ENCODE peak calls at places on chromosome 13, in four cellular contexts. Q is GM23338, C is sigmoid colon, V is HCT116. N is an unnamed sample.

GRCh38 chr13:74633734-74634133 is 499.5 kb upstream of the KLF12 start:
- DNase-seq in Q (no peak), C (no peak), V (no peak), N (no peak)

GRCh38 chr13:30415430-30416030 is 6.8 kb upstream of the UBE2L5 start:
- DNase-seq in Q (no peak), C (no peak), V (no peak), N (no peak)

GRCh38 chr13:40172878-40173277 is 493.6 kb downstream of the FOXO1 start:
- DNase-seq in Q (no peak), C (no peak), V (no peak), N (no peak)

GRCh38 chr13:101838305-101838835 is 385.9 kb downstream of the ITGBL1 start:
- DNase-seq in Q (no peak), C (no peak), V (no peak), N (no peak)

GRCh38 chr13:113216165-113217056 is 7.0 kb downstream of the CUL4A start:
- DNase-seq in Q (peak; percentile 70), C (no peak), V (peak; percentile 56), N (peak; percentile 29)

GRCh38 chr13:106151056-106151699 is 384.3 kb downstream of the EFNB2 start:
- DNase-seq in Q (peak; percentile 51), C (no peak), V (peak; percentile 87), N (no peak)

GRCh38 chr13:107348471-107348870 is 780.5 kb upstream of the ARGLU1 start:
- DNase-seq in Q (no peak), C (no peak), V (no peak), N (no peak)

GRCh38 chr13:51768976-51769375 is 35.0 kb downstream of the DHRS12 start:
- DNase-seq in Q (no peak), C (no peak), V (no peak), N (no peak)

GRCh38 chr13:113907637-113908617 is 44.1 kb upstream of the GAS6 start:
- DNase-seq in Q (no peak), C (no peak), V (no peak), N (no peak)

GRCh38 chr13:77062097-77062496 is 35.1 kb upstream of the FBXL3 start:
- DNase-seq in Q (no peak), C (no peak), V (no peak), N (no peak)

GRCh38 chr13:109123971-109124370 is 494.6 kb downstream of the MYO16 start:
- DNase-seq in Q (no peak), C (no peak), V (no peak), N (no peak)

GRCh38 chr13:41751277-41751676 is 209.6 kb downstream of the VWA8 start:
- DNase-seq in Q (no peak), C (no peak), V (no peak), N (no peak)

GRCh38 chr13:97535619-97536018 is 101.7 kb downstream of the RAP2A start:
- DNase-seq in Q (no peak), C (no peak), V (no peak), N (no peak)

GRCh38 chr13:31090921-31091624 is 70.6 kb downstream of the HSPH1 start:
- DNase-seq in Q (no peak), C (no peak), V (no peak), N (no peak)

GRCh38 chr13:77300176-77301141 is 26.4 kb downstream of the MYCBP2 start:
- DNase-seq in Q (peak; percentile 9), C (no peak), V (no peak), N (no peak)

GRCh38 chr13:30734434-30734833 is 909 bp upstream of the ALOX5AP start:
- DNase-seq in Q (no peak), C (no peak), V (no peak), N (no peak)

GRCh38 chr13:66835040-66835628 is 395.0 kb downstream of the PCDH9 start:
- DNase-seq in Q (no peak), C (peak; percentile 71), V (no peak), N (no peak)

GRCh38 chr13:99269627-99270252 is 11.6 kb upstream of the GPR18 start:
- DNase-seq in Q (peak; percentile 41), C (no peak), V (peak; percentile 38), N (no peak)

GRCh38 chr13:46571941-46572340 is 19.0 kb downstream of the LRCH1 start:
- DNase-seq in Q (no peak), C (no peak), V (no peak), N (no peak)

GRCh38 chr13:78491978-78492377 is 111.4 kb downstream of the POU4F1 start:
- DNase-seq in Q (no peak), C (no peak), V (no peak), N (no peak)

GRCh38 chr13:43879323-43880181 is at the start of the genes CCDC122 and LACC1:
- DNase-seq in Q (peak; percentile 87), C (peak; percentile 91), V (no peak), N (peak; percentile 97)
- TF ChIP-seq POLR2AphosphoS5 in Q (peak; percentile 90), C (peak; percentile 89), V (no peak), N (peak; percentile 85)

GRCh38 chr13:111573801-111574200 is 253.4 kb downstream of the TEX29 start:
- DNase-seq in Q (no peak), C (no peak), V (no peak), N (peak; percentile 32)
- H3K27ac ChIP-seq in Q (no peak overlapping the region), C (no peak overlapping the region), V (no peak overlapping the region), N (no peak overlapping the region)

GRCh38 chr13:88656751-88657150 is 985.6 kb downstream of the SLITRK5 start:
- DNase-seq in Q (no peak), C (no peak), V (no peak), N (no peak)

GRCh38 chr13:88648598-88649373 is 977.6 kb downstream of the SLITRK5 start:
- DNase-seq in Q (no peak), C (no peak), V (no peak), N (no peak)

GRCh38 chr13:88649855-88650254 is 978.7 kb downstream of the SLITRK5 start:
- DNase-seq in Q (no peak), C (no peak), V (no peak), N (no peak)

DNA sequence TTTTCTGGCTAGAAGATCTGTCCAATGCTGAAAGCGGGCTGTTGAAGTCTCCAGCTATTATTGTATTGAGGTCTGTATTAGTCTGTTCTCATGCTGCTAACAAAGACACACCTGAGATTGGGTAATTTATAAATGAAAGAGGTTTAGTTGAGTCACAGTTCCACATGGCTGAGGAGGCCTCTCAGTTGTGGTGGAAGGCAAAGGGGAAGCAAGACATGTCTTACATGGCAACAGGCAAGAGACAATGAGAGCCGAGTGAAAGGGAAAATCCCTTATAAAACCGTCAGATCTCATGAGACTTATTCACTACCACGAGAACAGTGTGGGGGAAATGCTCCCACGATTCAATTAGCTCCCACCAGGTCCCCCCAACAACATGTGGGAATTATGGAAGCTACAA is 980.4 kb downstream of the SLITRK5 start:
- DNase-seq in Q (no peak), C (no peak), V (no peak), N (no peak)
- H3K4me1 ChIP-seq in Q (no peaks in the 10 kb centered on the region), C (no peaks in the 10 kb centered on the region), V (no peaks in the 10 kb centered on the region), N (no peaks in the 10 kb centered on the region)

DNA sequence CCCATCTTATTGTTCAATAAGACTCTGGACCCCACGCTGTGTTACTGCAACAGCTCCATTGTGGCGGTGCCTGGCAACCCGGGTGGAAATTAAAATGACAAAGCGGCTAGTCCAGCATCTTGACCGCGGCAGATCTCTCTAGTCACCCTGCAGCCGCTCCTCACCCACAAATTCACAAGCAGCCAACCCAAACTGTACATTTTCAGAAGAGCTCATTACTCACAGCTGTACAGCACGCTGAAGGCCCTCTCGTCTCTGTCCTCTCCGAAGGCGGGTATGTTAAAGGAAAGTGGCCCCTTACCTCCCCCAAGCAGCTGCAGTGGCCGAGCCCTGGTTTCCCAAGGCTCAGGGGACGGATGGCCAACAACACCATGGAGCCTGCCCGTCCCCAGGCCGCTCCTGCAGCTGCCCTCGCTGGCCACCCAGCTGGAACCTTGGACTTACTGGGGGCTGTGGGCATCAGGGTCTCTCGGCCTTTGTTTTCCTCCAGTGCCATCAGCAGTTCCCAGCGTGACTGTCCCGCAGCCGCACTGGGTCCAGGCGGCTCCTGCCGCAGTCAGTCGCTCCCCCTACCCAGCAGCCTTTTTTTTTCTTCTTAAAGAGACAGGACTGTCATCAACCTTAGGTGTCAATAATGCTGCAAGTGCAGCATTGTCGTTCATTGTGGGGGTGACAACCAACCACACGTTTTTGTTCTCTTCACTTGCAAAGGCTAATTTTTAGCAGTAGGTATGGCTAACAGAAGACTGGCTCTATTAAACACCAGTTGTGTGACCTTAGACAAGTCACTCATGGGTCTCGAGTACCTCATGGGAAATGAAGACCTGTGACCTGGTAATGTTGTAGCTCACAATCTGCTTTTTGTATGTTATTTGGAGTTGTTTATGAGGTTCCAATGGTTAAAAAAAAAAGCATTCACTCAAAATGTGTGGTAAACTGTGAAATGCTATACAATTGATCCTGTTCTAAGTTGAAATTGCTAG is at the start of gene SACS:
- DNase-seq in Q (peak; percentile 98), C (peak; percentile 67), V (no peak), N (no peak)
- TF ChIP-seq POLR2AphosphoS5 in Q (peak; percentile 59), C (no peak), V (no peak), N (peak; percentile 51)